ENCODE peak calls at places on chromosomes 7 and 10, in nine cellular contexts. H is bronchial epithelial cell, J is brain microvascular endothelial cell, U is cardiac muscle cell, P is psoas muscle, B is foreskin fibroblast, Y is fibroblast of mammary gland, Q is GM23338, E is astrocyte of the spinal cord. G is an unnamed sample.
A peak's percentile ranks its signal among the peaks of the same experiment; 100 is the strongest.

GRCh38 chr10:95788830-95789229 is 32.9 kb downstream of the ENTPD1 start:
- DNase-seq in H (no peak), J (peak; percentile 77), U (no peak), P (no peak), B (peak; percentile 71), Y (peak; percentile 54), Q (no peak), E (peak; percentile 88), G (peak; percentile 22)

GRCh38 chr7:30301751-30302150 is 17.4 kb downstream of the ZNRF2 start:
- DNase-seq in H (peak; percentile 86), J (no peak), U (peak; percentile 35), P (no peak), B (no peak), Y (no peak), Q (no peak), E (no peak), G (no peak)

GRCh38 chr10:82409671-82410070 is 534.7 kb downstream of the NRG3 start:
- DNase-seq in H (no peak), J (no peak), U (no peak), P (no peak), B (no peak), Y (no peak), Q (no peak), E (no peak), G (no peak)

GRCh38 chr10:73768881-73769280 is 13.0 kb upstream of the CHCHD1 start:
- DNase-seq in H (no peak), J (no peak), U (no peak), P (no peak), B (no peak), Y (no peak), Q (peak; percentile 54), E (no peak), G (no peak)

GRCh38 chr10:132411561-132412253 is 14.7 kb downstream of the PWWP2B start:
- DNase-seq in H (no peak), J (no peak), U (no peak), P (no peak), B (peak; percentile 35), Y (peak; percentile 39), Q (no peak), E (peak; percentile 34), G (peak; percentile 59)

GRCh38 chr7:24504871-24505270 is 68.4 kb upstream of the PALS2 start:
- DNase-seq in H (no peak), J (no peak), U (no peak), P (no peak), B (no peak), Y (no peak), Q (no peak), E (no peak), G (no peak)

GRCh38 chr10:451021-451471 is 238.4 kb downstream of the DIP2C start:
- DNase-seq in H (no peak), J (no peak), U (no peak), P (no peak), B (no peak), Y (no peak), Q (no peak), E (peak; percentile 28), G (peak; percentile 39)

GRCh38 chr10:52740913-52741675 is 31.5 kb downstream of the MBL2 start:
- DNase-seq in H (peak; percentile 20), J (peak; percentile 58), U (peak; percentile 60), P (peak; percentile 14), B (no peak), Y (peak; percentile 23), Q (peak; percentile 85), E (peak; percentile 23), G (peak; percentile 41)

GRCh38 chr10:61891911-61892310 is 9.6 kb upstream of the ARID5B start:
- DNase-seq in H (no peak), J (no peak), U (no peak), P (no peak), B (no peak), Y (no peak), Q (no peak), E (no peak), G (no peak)
- H3K4me3 ChIP-seq in H (no peak overlapping the region), J (no peak overlapping the region), U (no peak overlapping the region), P (no peak overlapping the region), B (no peak overlapping the region), Y (no peak overlapping the region), Q (no peak overlapping the region), E (no peak overlapping the region), G (no peak overlapping the region)

GRCh38 chr10:88835910-88836221 is 15.8 kb downstream of the ANKRD22 start:
- DNase-seq in H (no peak), J (no peak), U (no peak), P (no peak), B (no peak), Y (no peak), Q (no peak), E (no peak), G (no peak)
- TF ChIP-seq CTCF in H (no peak), J (no peak), U (no peak), P (no peak), B (no peak), Y (no peak), Q (no peak), E (no peak), G (no peak)

GRCh38 chr10:11742009-11742778 is at the start of gene ECHDC3:
- DNase-seq in H (peak; percentile 27), J (peak; percentile 7), U (no peak), P (peak; percentile 73), B (no peak), Y (peak; percentile 36), Q (peak; percentile 85), E (peak; percentile 42), G (peak; percentile 39)
- H3K4me3 ChIP-seq in H (peak within 1 kb of the TSS; percentile 62), J (peak within 1 kb of the TSS; percentile 65), U (peak within 1 kb of the TSS; percentile 15), P (peak within 1 kb of the TSS; percentile 77), B (peak within 1 kb of the TSS; percentile 53), Y (peak within 1 kb of the TSS; percentile 46), Q (peak within 1 kb of the TSS; percentile 71), E (peak within 1 kb of the TSS; percentile 49), G (peak within 1 kb of the TSS; percentile 64)

GRCh38 chr7:156492170-156492569 is 148.4 kb upstream of the RNF32 start:
- DNase-seq in H (no peak), J (no peak), U (no peak), P (no peak), B (no peak), Y (no peak), Q (no peak), E (no peak), G (no peak)
- TF ChIP-seq CTCF in H (no peak), J (no peak), U (no peak), P (no peak), B (no peak), Y (no peak), Q (no peak), E (no peak), G (no peak)

DNA sequence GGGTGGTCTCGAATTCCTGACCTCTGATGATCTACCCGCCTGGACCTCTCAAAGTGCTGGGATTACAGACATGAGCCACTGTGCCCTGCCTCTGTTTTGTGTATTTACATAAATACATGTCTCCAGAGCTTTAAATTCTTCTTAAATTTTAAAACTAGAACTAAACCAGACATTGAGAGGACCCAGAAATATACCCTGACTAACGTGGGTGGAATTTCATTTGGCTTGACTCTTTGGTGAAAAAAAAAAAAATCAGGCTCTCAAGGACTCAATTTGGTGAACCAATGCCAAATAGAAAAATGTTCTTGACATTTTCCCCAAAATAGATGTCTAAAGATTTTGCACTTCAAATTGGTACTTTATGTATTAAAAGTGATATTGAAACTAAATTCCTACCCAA is 16.6 kb upstream of the FAS start:
- DNase-seq in H (no peak), J (no peak), U (no peak), P (no peak), B (no peak), Y (peak; percentile 48), Q (no peak), E (peak; percentile 34), G (no peak)
- H3K4me3 ChIP-seq in H (no peak overlapping the region), J (no peak overlapping the region), U (no peak overlapping the region), P (no peak overlapping the region), B (no peak overlapping the region), Y (no peak overlapping the region), Q (no peak overlapping the region), E (no peak overlapping the region), G (no peak overlapping the region)